ENCODE peak calls at places on chromosome 14, in seven cellular contexts. D is PC-3, I is heart left ventricle, C is upper lobe of left lung, O is fibroblast of lung, N is OCI-LY7, M is A549. J is an unnamed sample.

GRCh38 chr14:93045965-93046695 is 69.6 kb downstream of the ITPK1 start:
- DNase-seq in O (peak; percentile 95), I (no peak), N (no peak), D (peak; percentile 53), C (no peak), M (no peak), J (no peak)

GRCh38 chr14:58296731-58297130 is 1.6 kb upstream of the ARID4A start:
- DNase-seq in D (peak; percentile 65), N (no peak), I (no peak), O (peak; percentile 44), M (no peak), C (no peak), J (no peak)

GRCh38 chr14:91284791-91285548 is 40.5 kb upstream of the GPR68 start:
- DNase-seq in M (no peak), O (peak; percentile 8), C (no peak), I (no peak), N (peak; percentile 85), D (no peak), J (peak; percentile 39)

GRCh38 chr14:91294153-91294552 is 49.6 kb upstream of the GPR68 start:
- DNase-seq in C (no peak), O (no peak), D (no peak), N (no peak), I (peak; percentile 25), M (no peak), J (peak; percentile 5)

GRCh38 chr14:105092124-105092911 is 27.1 kb upstream of the GPR132 start:
- DNase-seq in M (peak; percentile 84), N (no peak), I (peak; percentile 30), D (peak; percentile 38), O (no peak), C (peak; percentile 38), J (peak; percentile 58)

GRCh38 chr14:73462815-73463214 is 4.5 kb upstream of the NUMB start:
- DNase-seq in I (peak; percentile 32), O (no peak), C (no peak), N (no peak), D (no peak), M (no peak), J (no peak)

GRCh38 chr14:101407328-101407727 is 154.0 kb upstream of the DIO3 start:
- DNase-seq in C (no peak), M (no peak), I (no peak), O (no peak), D (no peak), N (no peak), J (no peak)

GRCh38 chr14:101077511-101078074 is 174.1 kb upstream of the RTL1 start:
- DNase-seq in M (no peak), I (no peak), N (no peak), D (no peak), O (peak; percentile 68), C (peak; percentile 17), J (no peak)

GRCh38 chr14:44914849-44915248 is 46.9 kb downstream of the KLHL28 start:
- DNase-seq in O (peak; percentile 38), D (peak; percentile 12), M (peak; percentile 14), I (peak; percentile 38), C (no peak), N (no peak), J (no peak)

GRCh38 chr14:57209561-57209960 is 59.1 kb downstream of the EXOC5 start:
- DNase-seq in D (peak; percentile 73), M (peak; percentile 2), C (no peak), N (no peak), I (no peak), O (peak; percentile 74), J (no peak)

GRCh38 chr14:65287264-65288131 is 125.0 kb upstream of the FUT8 start:
- DNase-seq in N (peak; percentile 91), C (no peak), O (peak; percentile 20), I (peak; percentile 19), D (no peak), M (no peak), J (no peak)

DNA sequence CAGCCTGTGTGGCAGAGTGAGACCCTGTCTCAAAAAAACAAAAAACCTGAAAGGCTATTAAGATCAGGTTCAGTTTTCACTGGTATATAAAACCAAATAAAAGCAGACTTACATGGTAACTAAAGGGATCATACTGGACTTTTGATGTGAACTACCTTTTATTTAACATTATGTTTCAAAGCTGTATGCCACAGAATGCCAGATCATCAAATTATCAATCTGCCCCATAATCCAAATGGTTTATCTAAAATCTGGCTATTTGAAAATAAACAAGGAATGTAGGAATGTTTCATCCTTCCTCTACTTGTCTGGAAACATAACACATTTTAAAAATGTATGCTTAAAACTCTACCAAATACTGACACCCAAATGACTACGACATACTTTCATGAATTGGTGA is 14.2 kb downstream of the NID2 start:
- DNase-seq in C (no peak), M (no peak), O (no peak), D (no peak), I (no peak), N (no peak), J (no peak)
- H3K4me1 ChIP-seq in C (no peaks in the 10 kb centered on the region), M (no peaks in the 10 kb centered on the region), O (peaks cover 35% of the 10 kb centered on the region), D (peaks cover 13% of the 10 kb centered on the region), I (peaks cover 54% of the 10 kb centered on the region), N (no peaks in the 10 kb centered on the region), J (peaks cover 8% of the 10 kb centered on the region)

DNA sequence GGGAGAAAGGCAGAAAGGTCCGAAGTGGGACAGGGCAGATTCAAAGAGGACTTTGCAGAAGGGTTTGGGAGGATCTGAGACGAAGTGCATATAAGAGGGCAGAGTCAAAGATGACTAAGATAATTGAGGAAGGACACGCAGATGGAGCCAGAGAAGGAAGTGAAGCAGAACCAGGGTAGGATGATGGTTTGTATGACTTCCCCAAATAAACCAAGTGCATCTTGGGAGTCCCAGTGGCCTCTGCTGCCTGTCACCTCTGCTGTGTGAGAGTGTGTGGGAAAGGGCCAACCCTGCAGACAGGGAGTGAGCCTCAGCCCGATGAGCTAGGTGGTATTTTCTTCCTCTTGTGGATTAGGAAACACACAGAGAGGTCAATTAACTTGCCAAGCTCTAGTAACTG is 36.8 kb downstream of the FLVCR2 start:
- DNase-seq in N (peak; percentile 29), C (peak; percentile 53), M (no peak), D (no peak), I (no peak), O (no peak), J (peak; percentile 73)
- H3K27ac ChIP-seq in N (no peak overlapping the region), C (peak overlapping the region; percentile 74), M (no peak overlapping the region), D (no peak overlapping the region), I (no peak overlapping the region), O (no peak overlapping the region), J (peak overlapping the region; percentile 60)

DNA sequence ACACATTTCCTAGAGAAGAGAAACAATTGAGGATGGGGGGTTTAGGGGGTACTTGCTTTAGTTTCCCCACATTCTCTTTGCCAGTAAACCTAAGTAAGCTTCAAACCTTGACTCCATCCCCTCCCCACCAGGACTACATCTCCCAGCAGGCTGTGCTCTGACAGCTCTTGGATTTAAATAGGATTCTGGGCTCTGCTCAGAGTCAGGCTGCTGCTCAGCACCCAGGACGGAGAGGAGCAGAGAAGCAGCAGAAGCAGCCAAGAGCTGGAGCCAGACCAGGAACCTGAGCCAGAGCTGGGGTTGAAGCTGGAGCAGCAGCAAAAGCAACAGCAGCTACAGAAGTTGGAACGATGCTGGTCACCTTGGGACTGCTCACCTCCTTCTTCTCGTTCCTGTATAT is 20.6 kb downstream of the RDH12 start:
- DNase-seq in O (peak; percentile 48), N (no peak), C (no peak), D (no peak), I (peak; percentile 65), M (no peak), J (no peak)
- H3K4me3 ChIP-seq in O (no peak overlapping the region), N (no peak overlapping the region), C (no peak overlapping the region), D (no peak overlapping the region), I (no peak overlapping the region), M (no peak overlapping the region), J (no peak overlapping the region)

GRCh38 chr14:24818823-24819341 is 184.9 kb upstream of the GZMB start:
- DNase-seq in I (no peak), C (no peak), M (no peak), O (no peak), N (no peak), D (no peak), J (no peak)

GRCh38 chr14:24816011-24816928 is 182.3 kb upstream of the GZMB start:
- DNase-seq in I (peak; percentile 46), M (peak; percentile 41), O (peak; percentile 69), N (no peak), C (no peak), D (no peak), J (no peak)

GRCh38 chr14:24816929-24817637 is 183.1 kb upstream of the GZMB start:
- DNase-seq in D (no peak), I (peak; percentile 38), O (no peak), C (no peak), M (no peak), N (no peak), J (no peak)

GRCh38 chr14:24818054-24818822 is 184.2 kb upstream of the GZMB start:
- DNase-seq in D (no peak), M (no peak), O (peak; percentile 68), I (no peak), C (no peak), N (no peak), J (no peak)

GRCh38 chr14:24817638-24818053 is 183.7 kb upstream of the GZMB start:
- DNase-seq in C (no peak), D (no peak), O (no peak), N (no peak), I (no peak), M (peak; percentile 24), J (no peak)
- H3K4me1 ChIP-seq in C (no peaks in the 10 kb centered on the region), D (no peaks in the 10 kb centered on the region), O (no peaks in the 10 kb centered on the region), N (no peaks in the 10 kb centered on the region), I (peaks cover 25% of the 10 kb centered on the region), M (peaks cover 12% of the 10 kb centered on the region), J (peaks cover 12% of the 10 kb centered on the region)

GRCh38 chr14:52355526-52355925 is 41.4 kb downstream of the PTGER2 start:
- DNase-seq in D (peak; percentile 26), I (no peak), M (peak; percentile 12), N (no peak), O (no peak), C (no peak), J (no peak)
- H3K27ac ChIP-seq in D (peak overlapping the region; percentile 95), I (no peak overlapping the region), M (peak overlapping the region; percentile 34), N (no peak overlapping the region), O (peak overlapping the region; percentile 71), C (no peak overlapping the region), J (no peak overlapping the region)